ENCODE peak calls at places on chromosomes 12 and 14, in five cellular contexts. X, R, N, T and J are unnamed samples.

GRCh38 chr12:89247962-89248361 is 104.3 kb downstream of the DUSP6 start:
- DNase-seq in X (no peak), R (peak), N (no peak), T (no peak), J (no peak)

GRCh38 chr14:91570021-91570420 is 59.9 kb upstream of the PPP4R3A start:
- DNase-seq in X (no peak), R (no peak), N (no peak), T (no peak), J (no peak)

GRCh38 chr14:50040905-50041465 is 75.4 kb downstream of the VCPKMT start:
- DNase-seq in X (no peak), R (no peak), N (no peak), T (no peak), J (no peak)

GRCh38 chr12:27969901-27970390 is 2.6 kb downstream of the PTHLH start:
- DNase-seq in X (peak), R (peak), N (peak), T (peak), J (peak)

GRCh38 chr12:13504074-13504473 is 307.5 kb downstream of the EMP1 start:
- DNase-seq in X (no peak), R (no peak), N (no peak), T (no peak), J (no peak)

GRCh38 chr14:94080606-94081385 is at the start of the genes DDX24 and IFI27L1:
- DNase-seq in X (peak), R (peak), N (peak), T (peak), J (peak)

GRCh38 chr14:22319526-22320352 is 269.3 kb downstream of the DAD1 start:
- DNase-seq in X (peak), R (peak), N (no peak), T (peak), J (peak)

GRCh38 chr12:52615912-52616311 is 2.4 kb downstream of the KRT73 start:
- DNase-seq in X (no peak), R (no peak), N (peak), T (no peak), J (no peak)

GRCh38 chr14:87994974-87995373 is 2.0 kb upstream of the GALC start:
- DNase-seq in X (no peak), R (no peak), N (no peak), T (peak), J (peak)

GRCh38 chr12:132021965-132022364 is 72.2 kb downstream of the EP400 start:
- DNase-seq in X (no peak), R (no peak), N (no peak), T (no peak), J (no peak)

GRCh38 chr12:34338751-34339150 is 316.5 kb downstream of the ALG10 start:
- DNase-seq in X (no peak), R (no peak), N (no peak), T (no peak), J (no peak)

GRCh38 chr12:88336071-88336768 is 194.1 kb downstream of the TMTC3 start:
- DNase-seq in X (no peak), R (no peak), N (no peak), T (no peak), J (no peak)

GRCh38 chr12:90959538-90960139 is 4.7 kb upstream of the CCER1 start:
- DNase-seq in X (peak), R (peak), N (no peak), T (peak), J (peak)

GRCh38 chr14:77045570-77045890 is 17.0 kb upstream of the IRF2BPL start:
- DNase-seq in X (no peak), R (no peak), N (no peak), T (no peak), J (no peak)

GRCh38 chr12:41981758-41982157 is 162.9 kb downstream of the GXYLT1 start:
- DNase-seq in X (peak), R (peak), N (no peak), T (no peak), J (no peak)

GRCh38 chr14:55094630-55095157 is 34.4 kb upstream of the LGALS3 start:
- DNase-seq in X (no peak), R (peak), N (no peak), T (no peak), J (no peak)

GRCh38 chr12:53481957-53482586 is 17.2 kb downstream of the MAP3K12 start:
- DNase-seq in X (peak), R (no peak), N (no peak), T (no peak), J (peak)

GRCh38 chr14:50394713-50395112 is 2.0 kb downstream of the CDKL1 start:
- DNase-seq in X (no peak), R (no peak), N (no peak), T (no peak), J (no peak)

GRCh38 chr12:1330475-1330827 is 263.9 kb downstream of the FBXL14 start:
- DNase-seq in X (no peak), R (no peak), N (no peak), T (no peak), J (no peak)

GRCh38 chr12:128830505-128830893 is 6.7 kb upstream of the SLC15A4 start:
- DNase-seq in X (no peak), R (no peak), N (no peak), T (no peak), J (no peak)

GRCh38 chr14:20247651-20248246 is 8.7 kb downstream of the OR11H4 start:
- DNase-seq in X (peak), R (no peak), N (no peak), T (peak), J (peak)

GRCh38 chr12:128077917-128078298 is 189.1 kb upstream of the TMEM132C start:
- DNase-seq in X (no peak), R (no peak), N (no peak), T (no peak), J (no peak)

GRCh38 chr12:121580959-121581680 is at the start of gene KDM2B:
- DNase-seq in X (no peak), R (peak), N (peak), T (peak), J (peak)

GRCh38 chr12:32843528-32844095 is 53.0 kb downstream of the PKP2 start:
- DNase-seq in X (no peak), R (no peak), N (no peak), T (no peak), J (no peak)

GRCh38 chr12:93080994-93081809 is 152.1 kb upstream of the EEA1 start:
- DNase-seq in X (no peak), R (peak), N (peak), T (no peak), J (peak)

GRCh38 chr12:14185441-14186192 is 179.9 kb upstream of the ATF7IP start:
- DNase-seq in X (peak), R (peak), N (peak), T (peak), J (peak)

GRCh38 chr14:93040443-93040842 is 75.3 kb downstream of the ITPK1 start:
- DNase-seq in X (no peak), R (no peak), N (no peak), T (no peak), J (no peak)

GRCh38 chr12:115374480-115375187 is 690.7 kb upstream of the TBX3 start:
- DNase-seq in X (no peak), R (no peak), N (no peak), T (no peak), J (no peak)

GRCh38 chr12:118979763-118980406 is 1.5 kb upstream of the SRRM4 start:
- DNase-seq in X (peak), R (peak), N (peak), T (peak), J (peak)

GRCh38 chr12:53825246-53826081 is 73.7 kb upstream of the CISTR start:
- DNase-seq in X (peak), R (peak), N (no peak), T (no peak), J (peak)

GRCh38 chr12:130568041-130568440 is 148.1 kb downstream of the RIMBP2 start:
- DNase-seq in X (no peak), R (no peak), N (no peak), T (no peak), J (no peak)

GRCh38 chr12:38875571-38876228 is 29.7 kb downstream of the CPNE8 start:
- DNase-seq in X (no peak), R (no peak), N (no peak), T (no peak), J (no peak)

GRCh38 chr14:22200977-22201605 is 387.9 kb downstream of the DAD1 start:
- DNase-seq in X (peak), R (peak), N (no peak), T (peak), J (peak)

GRCh38 chr12:30323008-30323407 is 372.7 kb downstream of the IPO8 start:
- DNase-seq in X (no peak), R (no peak), N (no peak), T (peak), J (no peak)

GRCh38 chr12:85484387-85484786 is 204.4 kb downstream of the ALX1 start:
- DNase-seq in X (no peak), R (no peak), N (no peak), T (no peak), J (no peak)

GRCh38 chr12:28413455-28414109 is 223.3 kb downstream of the CCDC91 start:
- DNase-seq in X (no peak), R (no peak), N (no peak), T (peak), J (no peak)

GRCh38 chr14:101593411-101594181 is 32.3 kb downstream of the DIO3 start:
- DNase-seq in X (no peak), R (no peak), N (no peak), T (no peak), J (no peak)

GRCh38 chr12:114701104-114701414 is 17.1 kb upstream of the TBX3 start:
- DNase-seq in X (no peak), R (no peak), N (no peak), T (no peak), J (no peak)

GRCh38 chr12:67720383-67720856 is 71.9 kb downstream of the DYRK2 start:
- DNase-seq in X (no peak), R (peak), N (no peak), T (peak), J (no peak)

DNA sequence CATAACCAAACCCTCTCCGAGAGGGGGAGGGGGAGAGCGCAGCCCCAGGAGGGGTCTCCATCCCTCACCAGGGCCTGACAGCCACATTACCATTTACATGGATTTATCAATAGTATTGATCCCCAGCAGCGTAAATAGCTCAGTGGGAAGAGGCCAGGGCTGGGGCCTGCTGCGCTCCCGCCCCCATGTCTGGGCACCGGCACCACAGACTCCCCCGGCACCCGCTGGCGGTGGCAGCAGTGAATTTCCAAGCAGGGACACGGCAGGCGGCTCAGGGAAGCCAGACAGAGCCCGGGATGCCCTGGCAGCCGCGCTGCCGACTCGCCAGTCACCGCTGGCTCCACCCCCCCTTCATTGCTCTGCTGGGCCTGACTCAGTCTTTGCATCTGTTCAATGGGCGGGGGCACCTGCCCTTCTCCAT is 2.3 kb downstream of the NCOR2 start:
- DNase-seq in X (no peak), R (no peak), N (peak), T (no peak), J (no peak)
- TF ChIP-seq MAFK in X (no peak), R (no peak), N (no peak), T (no peak), J (no peak)

DNA sequence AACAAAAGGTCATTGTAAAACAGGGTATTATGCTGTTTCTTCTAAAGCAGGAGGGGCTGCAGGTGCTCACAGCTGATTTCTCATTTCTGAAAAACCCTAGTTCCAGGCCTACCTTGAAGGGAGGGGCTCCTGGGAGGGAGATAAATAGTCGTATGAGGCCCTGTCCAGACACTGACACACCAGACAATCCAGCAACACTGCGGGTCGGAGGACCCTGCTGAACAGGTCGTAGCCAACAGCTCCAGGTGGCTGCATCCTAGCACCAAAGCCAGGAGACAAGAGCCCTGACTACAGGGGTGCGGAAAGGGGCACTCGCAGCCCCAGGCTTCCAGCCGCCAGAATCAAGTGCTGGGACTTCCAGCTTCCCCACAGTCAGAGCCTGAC is 41.2 kb downstream of the PSMA6 start:
- DNase-seq in X (no peak), R (no peak), N (peak), T (no peak), J (no peak)
- TF ChIP-seq MAFK in X (no peak), R (no peak), N (no peak), T (no peak), J (no peak)

GRCh38 chr14:61933021-61933420 is 170.8 kb downstream of the SNAPC1 start:
- DNase-seq in X (no peak), R (no peak), N (no peak), T (no peak), J (no peak)

GRCh38 chr14:61927521-61927920 is 165.3 kb downstream of the SNAPC1 start:
- DNase-seq in X (no peak), R (peak), N (no peak), T (no peak), J (no peak)

GRCh38 chr14:61928300-61928699 is 166.1 kb downstream of the SNAPC1 start:
- DNase-seq in X (no peak), R (no peak), N (no peak), T (no peak), J (no peak)

GRCh38 chr14:61929651-61930050 is 167.4 kb downstream of the SNAPC1 start:
- DNase-seq in X (no peak), R (no peak), N (no peak), T (no peak), J (no peak)

DNA sequence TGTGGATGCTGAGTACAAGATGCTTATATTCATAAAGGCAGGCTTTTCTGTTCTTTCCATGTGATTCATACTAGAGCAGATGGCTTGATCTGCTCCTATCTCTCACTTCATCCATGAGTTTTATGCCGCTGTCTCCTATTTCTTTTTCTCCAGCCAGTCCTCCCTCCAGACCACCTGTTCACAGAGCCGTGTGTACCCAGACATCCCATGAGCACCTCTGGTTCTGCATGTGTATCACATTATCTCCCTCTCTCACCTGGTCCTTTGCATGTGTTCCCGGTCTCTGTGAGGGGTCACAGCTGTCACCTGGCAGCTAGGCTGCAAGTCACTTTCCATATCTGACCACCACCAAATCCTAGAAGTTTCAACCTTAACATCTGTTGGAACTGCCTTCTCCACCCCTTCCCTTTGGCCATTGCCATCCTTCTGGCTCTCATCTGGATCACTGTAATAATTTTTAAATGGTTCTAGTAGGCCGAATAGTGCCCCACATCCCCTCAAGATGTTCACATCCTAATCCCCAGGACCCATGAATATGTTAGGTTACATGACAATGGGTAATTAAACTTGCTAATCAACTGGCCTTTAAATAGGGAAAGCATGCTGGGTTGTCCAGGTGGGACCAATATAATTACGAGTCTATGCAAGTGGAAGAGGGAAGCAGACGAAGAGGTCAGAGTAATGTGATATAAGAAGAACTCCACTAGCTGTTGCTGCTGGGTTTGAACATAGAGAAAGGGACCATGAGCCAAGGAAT is 168.1 kb downstream of the SNAPC1 start:
- DNase-seq in X (no peak), R (no peak), N (no peak), T (no peak), J (no peak)
- TF ChIP-seq MAFK in X (no peak), R (no peak), N (no peak), T (no peak), J (no peak)

GRCh38 chr14:38197001-38197760 is 10.5 kb upstream of the SSTR1 start:
- DNase-seq in X (no peak), R (peak), N (no peak), T (no peak), J (no peak)
- TF ChIP-seq MAFK in X (no peak), R (no peak), N (no peak), T (no peak), J (no peak)

GRCh38 chr12:80802652-80803051 is 85.9 kb downstream of the MYF5 start:
- DNase-seq in X (no peak), R (no peak), N (no peak), T (no peak), J (no peak)

GRCh38 chr12:80811957-80812708 is 95.4 kb downstream of the MYF5 start:
- DNase-seq in X (no peak), R (no peak), N (no peak), T (no peak), J (no peak)

GRCh38 chr12:80805106-80805505 is 88.4 kb downstream of the MYF5 start:
- DNase-seq in X (no peak), R (peak), N (no peak), T (no peak), J (no peak)

GRCh38 chr12:80810874-80811273 is 94.2 kb downstream of the MYF5 start:
- DNase-seq in X (no peak), R (peak), N (no peak), T (no peak), J (no peak)

DNA sequence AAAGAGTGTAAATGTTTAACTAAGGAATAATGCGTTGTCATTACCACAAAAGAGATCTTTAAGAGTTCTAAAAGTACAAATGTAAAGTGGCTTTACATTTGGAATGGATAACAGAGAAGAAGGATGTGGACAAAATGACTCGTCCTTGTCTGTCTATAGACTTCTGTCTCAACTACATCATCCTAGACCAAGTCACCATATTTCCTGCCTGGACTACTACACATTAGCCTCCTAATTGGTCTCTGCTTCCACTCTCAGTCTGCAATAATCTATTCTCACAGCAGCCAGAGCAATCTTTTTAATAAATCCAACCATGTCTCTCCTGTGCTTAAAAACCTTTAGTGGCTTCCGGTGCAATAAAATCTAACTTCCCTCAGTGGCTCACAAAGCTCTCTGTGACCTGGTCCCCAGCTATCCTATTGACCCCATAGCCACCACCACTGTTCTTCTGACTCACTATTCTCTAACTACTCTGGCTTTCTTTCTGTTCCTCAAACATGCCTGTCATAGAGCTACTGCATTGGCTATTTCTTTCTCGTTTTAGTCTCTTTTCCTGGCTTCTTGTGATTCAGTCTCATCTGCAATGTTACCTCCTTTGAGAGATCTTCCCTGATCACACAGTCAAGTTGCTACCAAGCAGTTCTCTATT is 91.1 kb downstream of the MYF5 start:
- DNase-seq in X (no peak), R (peak), N (no peak), T (no peak), J (peak)
- TF ChIP-seq MAFK in X (no peak), R (no peak), N (no peak), T (no peak), J (no peak)

GRCh38 chr14:70350078-70350477 is 9.4 kb downstream of the COX16 start:
- DNase-seq in X (no peak), R (no peak), N (peak), T (no peak), J (no peak)
- TF ChIP-seq MAFK in X (no peak), R (no peak), N (no peak), T (no peak), J (no peak)

DNA sequence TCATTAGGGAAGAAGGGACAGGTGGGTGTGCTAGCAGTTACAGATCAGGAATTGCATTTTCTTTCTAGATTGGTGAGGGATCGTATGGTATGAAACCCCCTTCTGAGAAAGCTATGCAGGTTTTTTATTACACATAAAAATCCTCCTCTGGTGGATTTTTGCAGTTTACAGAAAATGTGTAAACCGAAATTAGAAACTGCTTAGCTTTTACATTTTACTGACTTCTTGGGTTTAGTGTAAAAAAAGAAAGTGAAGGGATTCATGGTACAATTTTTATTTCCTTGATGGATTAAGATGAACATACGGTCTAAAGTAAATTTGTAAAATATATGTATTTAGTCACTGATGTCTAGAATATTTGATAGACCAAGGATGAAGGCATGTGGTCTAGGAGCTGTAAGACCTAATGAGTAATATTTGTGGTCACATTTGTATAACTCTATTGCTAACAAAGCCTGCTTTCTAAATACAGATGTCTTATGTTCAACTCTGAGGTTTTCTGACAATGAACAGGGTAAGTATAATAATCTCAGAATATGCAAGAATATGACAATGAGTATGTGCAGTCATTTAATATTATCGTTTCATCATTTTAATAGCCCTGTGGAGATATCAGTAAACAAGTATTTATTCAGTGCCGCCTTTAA is 389.8 kb downstream of the LRIG3 start:
- DNase-seq in X (no peak), R (peak), N (no peak), T (no peak), J (no peak)
- TF ChIP-seq MAFK in X (no peak), R (peak), N (no peak), T (no peak), J (no peak)